ENCODE peak calls at places on chromosomes 7 and 10, in eight cellular contexts. V is esophagus squamous epithelium, R is fibroblast of lung, Z is left ventricle myocardium inferior, Y is psoas muscle, J is GM23338, E is PC-3, L is heart right ventricle. H is an unnamed sample.

GRCh38 chr10:87578799-87579401 is 74.2 kb downstream of the MINPP1 start:
- DNase-seq in E (peak), V (no peak), R (peak), J (no peak), Y (no peak), Z (no peak), L (no peak), H (no peak)

GRCh38 chr10:70903262-70903921 is 15.0 kb upstream of the PCBD1 start:
- DNase-seq in E (peak), Z (peak), L (peak), R (peak), J (peak), V (no peak), Y (peak), H (peak)

GRCh38 chr7:135837675-135838074 is 89.1 kb upstream of the FAM180A start:
- DNase-seq in V (no peak), E (no peak), Z (no peak), Y (no peak), R (no peak), J (no peak), L (no peak), H (no peak)

GRCh38 chr10:22453320-22453719 is 108.0 kb downstream of the SPAG6 start:
- DNase-seq in L (no peak), J (peak), Z (no peak), R (no peak), E (no peak), V (no peak), Y (no peak), H (no peak)

GRCh38 chr7:520503-521161 is 986 bp upstream of the PDGFA start:
- DNase-seq in J (peak), Y (no peak), V (no peak), Z (no peak), E (no peak), L (peak), R (peak), H (no peak)

GRCh38 chr10:103574116-103575061 is 80.9 kb downstream of the NEURL1 start:
- DNase-seq in E (no peak), L (no peak), Z (no peak), Y (no peak), J (no peak), V (no peak), R (no peak), H (no peak)

GRCh38 chr10:123580426-123580825 is 85.7 kb upstream of the GPR26 start:
- DNase-seq in Y (no peak), E (no peak), R (no peak), Z (no peak), J (no peak), V (no peak), L (no peak), H (no peak)

GRCh38 chr10:88467835-88468485 is 115.2 kb downstream of the RNLS start:
- DNase-seq in R (peak), V (no peak), Y (no peak), Z (no peak), J (no peak), L (no peak), E (no peak), H (no peak)

GRCh38 chr7:29408841-29409243 is 154.8 kb upstream of the PRR15 start:
- DNase-seq in V (no peak), J (peak), E (peak), Z (no peak), R (peak), L (no peak), Y (no peak), H (peak)

GRCh38 chr7:12210179-12211053 is 678 bp upstream of the TMEM106B start:
- DNase-seq in Y (peak), J (peak), E (peak), R (peak), L (no peak), V (no peak), Z (peak), H (no peak)

GRCh38 chr10:58511765-58512469 is 755 bp upstream of the BICC1 start:
- DNase-seq in R (peak), Y (peak), V (no peak), Z (peak), J (peak), L (peak), E (no peak), H (no peak)

DNA sequence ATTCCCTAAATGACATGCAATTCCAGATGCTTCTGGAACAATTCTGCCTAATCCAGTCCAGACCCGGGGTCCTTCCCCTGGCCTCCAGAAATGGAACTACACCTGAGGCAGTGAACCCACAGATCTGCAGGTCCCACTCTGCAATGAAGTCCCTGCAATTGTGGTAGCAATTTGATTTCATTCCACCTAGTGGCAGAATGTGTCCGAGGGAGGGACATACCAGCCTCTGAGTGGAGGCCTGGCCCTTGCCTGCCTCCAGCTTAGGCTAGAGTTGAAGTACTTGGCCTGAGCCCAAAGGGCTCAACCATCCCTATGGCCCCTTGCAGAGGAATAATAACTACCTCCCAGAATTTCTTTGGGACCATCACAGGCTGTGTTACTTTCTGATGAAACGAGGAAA is 4.2 kb upstream of the CEP41 start:
- DNase-seq in E (no peak), Y (no peak), V (no peak), L (no peak), Z (no peak), J (no peak), R (no peak), H (no peak)
- TF ChIP-seq CTCF in E (peak), Y (no peak), V (no peak), L (no peak), Z (no peak), J (peak), R (no peak), H (no peak)

GRCh38 chr10:49398000-49398861 is 2.3 kb upstream of the DRGX start:
- DNase-seq in E (peak), J (peak), R (peak), Z (peak), L (peak), Y (peak), V (no peak), H (peak)
- H3K4me3 ChIP-seq in E (peak), J (peak), R (no peak), Z (peak), L (peak), Y (peak), V (peak), H (peak)

DNA sequence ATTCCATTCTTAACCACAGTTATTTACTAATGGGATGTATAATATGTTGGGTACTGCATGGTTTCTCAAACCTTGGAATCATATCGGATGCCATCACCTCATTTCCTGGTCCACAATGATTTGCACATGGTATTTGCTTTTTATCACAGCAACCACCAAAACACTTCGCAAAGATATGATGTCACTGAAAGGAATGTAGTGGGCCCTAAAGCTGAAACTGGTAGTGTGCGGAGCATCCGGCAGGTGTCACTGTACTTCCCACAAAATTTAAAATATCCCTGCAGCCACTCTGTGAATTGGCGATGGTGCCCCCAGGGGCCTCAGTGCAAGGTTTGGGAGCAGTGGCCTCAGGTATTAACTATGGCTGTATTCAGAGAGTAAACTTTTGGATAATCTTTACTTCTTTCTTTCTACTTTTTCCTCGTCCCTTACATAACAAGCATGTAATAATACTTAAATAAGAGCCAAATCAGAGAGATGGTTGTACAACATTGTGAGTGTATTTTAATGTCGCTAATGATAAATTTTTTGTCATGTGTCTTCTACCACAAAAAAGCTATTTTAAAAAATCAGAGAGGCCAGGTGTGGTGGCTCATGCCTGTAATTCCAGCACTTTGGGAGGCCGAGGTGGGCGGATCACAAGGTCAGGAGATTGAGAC is 66.2 kb downstream of the FAM241B start:
- DNase-seq in R (peak), J (peak), Z (peak), E (peak), L (no peak), Y (no peak), V (no peak), H (peak)
- TF ChIP-seq CTCF in R (peak), J (peak), Z (peak), E (peak), L (peak), Y (peak), V (no peak), H (peak)

GRCh38 chr7:117411539-117411938 is 15.8 kb downstream of the ASZ1 start:
- DNase-seq in J (no peak), L (no peak), V (no peak), Z (no peak), Y (no peak), E (no peak), R (no peak), H (no peak)

GRCh38 chr7:117413160-117413559 is 14.1 kb downstream of the ASZ1 start:
- DNase-seq in V (no peak), J (no peak), E (no peak), Y (no peak), Z (no peak), L (no peak), R (no peak), H (no peak)

GRCh38 chr7:117412390-117412789 is 14.9 kb downstream of the ASZ1 start:
- DNase-seq in R (no peak), Z (no peak), L (no peak), E (no peak), Y (no peak), V (no peak), J (no peak), H (no peak)
- H3K4me3 ChIP-seq in R (no peak), Z (no peak), L (no peak), E (no peak), Y (no peak), V (no peak), J (no peak), H (no peak)

GRCh38 chr7:50982626-50983025 is 199.9 kb upstream of the GRB10 start:
- DNase-seq in E (peak), R (no peak), V (no peak), Y (no peak), L (no peak), J (peak), Z (no peak), H (no peak)

GRCh38 chr7:50976064-50976463 is 193.4 kb upstream of the GRB10 start:
- DNase-seq in J (no peak), Z (no peak), R (no peak), L (no peak), V (no peak), Y (no peak), E (no peak), H (no peak)

GRCh38 chr7:50981743-50982142 is 199.0 kb upstream of the GRB10 start:
- DNase-seq in R (no peak), Z (no peak), J (peak), E (no peak), L (no peak), V (no peak), Y (no peak), H (no peak)

GRCh38 chr7:50974240-50974639 is 191.5 kb upstream of the GRB10 start:
- DNase-seq in Y (no peak), V (no peak), Z (no peak), J (no peak), L (no peak), R (no peak), E (no peak), H (no peak)

GRCh38 chr7:50978633-50979215 is 196.0 kb upstream of the GRB10 start:
- DNase-seq in Y (no peak), J (peak), Z (no peak), R (peak), V (no peak), L (no peak), E (peak), H (peak)
- TF ChIP-seq CTCF in Y (no peak), J (peak), Z (no peak), R (no peak), V (no peak), L (no peak), E (peak), H (peak)

GRCh38 chr10:86362566-86363183 is 3.9 kb downstream of the GRID1 start:
- DNase-seq in R (no peak), Z (no peak), J (peak), E (no peak), V (no peak), Y (no peak), L (no peak), H (no peak)
- H3K4me3 ChIP-seq in R (no peak), Z (peak), J (peak), E (no peak), V (peak), Y (peak), L (no peak), H (no peak)

GRCh38 chr10:79316671-79317431 is 30.4 kb upstream of the PPIF start:
- DNase-seq in L (no peak), V (no peak), Y (no peak), R (peak), J (no peak), E (peak), Z (no peak), H (no peak)
- TF ChIP-seq CTCF in L (no peak), V (no peak), Y (no peak), R (no peak), J (no peak), E (peak), Z (no peak), H (no peak)

DNA sequence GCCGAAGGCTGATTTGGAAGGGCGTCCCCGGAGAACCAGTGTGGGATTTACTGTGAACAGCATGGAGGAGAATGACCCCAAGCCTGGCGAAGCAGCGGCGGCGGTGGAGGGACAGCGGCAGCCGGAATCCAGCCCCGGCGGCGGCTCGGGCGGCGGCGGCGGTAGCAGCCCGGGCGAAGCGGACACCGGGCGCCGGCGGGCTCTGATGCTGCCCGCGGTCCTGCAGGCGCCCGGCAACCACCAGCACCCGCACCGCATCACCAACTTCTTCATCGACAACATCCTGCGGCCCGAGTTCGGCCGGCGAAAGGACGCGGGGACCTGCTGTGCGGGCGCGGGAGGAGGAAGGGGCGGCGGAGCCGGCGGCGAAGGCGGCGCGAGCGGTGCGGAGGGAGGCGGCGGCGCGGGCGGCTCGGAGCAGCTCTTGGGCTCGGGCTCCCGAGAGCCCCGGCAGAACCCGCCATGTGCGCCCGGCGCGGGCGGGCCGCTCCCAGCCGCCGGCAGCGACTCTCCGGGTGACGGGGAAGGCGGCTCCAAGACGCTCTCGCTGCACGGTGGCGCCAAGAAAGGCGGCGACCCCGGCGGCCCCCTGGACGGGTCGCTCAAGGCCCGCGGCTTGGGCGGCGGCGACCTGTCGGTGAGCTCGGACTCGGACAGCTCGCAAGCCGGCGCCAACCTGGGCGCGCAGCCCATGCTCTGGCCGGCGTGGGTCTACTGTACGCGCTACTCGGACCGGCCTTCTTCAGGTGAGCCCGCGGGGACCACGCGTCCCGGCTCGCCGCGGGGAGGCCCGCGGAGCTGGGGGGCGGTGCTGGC is 596 bp downstream of the EN2 start:
- DNase-seq in Y (no peak), R (no peak), L (no peak), Z (no peak), E (no peak), J (peak), V (no peak), H (no peak)
- H3K4me3 ChIP-seq in Y (peak), R (no peak), L (peak), Z (peak), E (peak), J (peak), V (peak), H (no peak)

DNA sequence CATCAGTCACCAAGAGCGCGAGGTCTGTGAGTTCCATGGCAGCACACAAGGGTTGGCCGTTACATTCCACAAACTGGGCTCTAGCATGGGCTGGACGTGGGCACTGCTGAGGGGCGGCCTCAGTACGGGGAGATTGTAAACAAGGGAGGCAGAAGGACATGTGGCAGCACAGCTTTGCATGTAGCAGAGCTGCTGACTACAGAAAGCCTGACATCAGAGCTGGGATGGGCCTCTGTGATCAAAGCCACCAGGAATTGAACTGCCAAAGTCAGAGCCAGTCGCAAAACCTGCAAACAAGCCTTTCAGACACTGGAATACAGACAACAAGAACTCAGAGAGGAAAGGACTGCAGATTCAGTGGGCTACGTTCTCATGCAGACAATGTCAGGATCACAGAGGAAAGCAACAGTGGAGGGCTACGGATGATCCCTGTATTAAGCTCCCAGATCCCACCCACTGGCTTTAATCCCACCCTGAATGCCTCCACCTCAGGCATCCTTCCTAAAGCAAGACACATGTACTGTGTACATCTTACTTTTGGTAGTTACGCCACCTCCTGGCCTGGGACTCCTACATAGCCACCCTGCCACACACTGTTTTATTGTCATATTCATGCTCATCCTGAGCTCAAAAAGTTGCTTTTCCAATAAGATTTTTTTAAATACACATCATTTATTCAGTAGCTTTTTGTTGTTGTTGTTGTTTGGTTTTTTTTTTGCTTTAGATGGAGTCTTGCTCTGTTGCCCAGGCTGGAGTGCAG is 291.1 kb upstream of the IMMP2L start:
- DNase-seq in R (no peak), E (no peak), J (peak), Z (no peak), V (no peak), L (no peak), Y (no peak), H (no peak)
- TF ChIP-seq CTCF in R (peak), E (peak), J (peak), Z (no peak), V (no peak), L (no peak), Y (no peak), H (peak)

GRCh38 chr7:101854084-101854865 is 36.8 kb downstream of the CUX1 start:
- DNase-seq in L (no peak), Z (no peak), E (no peak), Y (no peak), J (no peak), R (no peak), V (no peak), H (no peak)
- H3K4me3 ChIP-seq in L (no peak), Z (no peak), E (no peak), Y (no peak), J (no peak), R (no peak), V (no peak), H (no peak)